ENCODE peak calls at places on chromosomes 13 and 19, in seven cellular contexts. D is fibroblast of mammary gland, K is islet precursor cell, F is psoas muscle, T is T-helper 1 cell, G is frontal cortex, P is coronary artery. V is an unnamed sample.

GRCh38 chr13:72651196-72651595 is 76.2 kb downstream of the MZT1 start:
- DNase-seq in D (peak; percentile 0), K (no peak), F (no peak), T (no peak), G (peak; percentile 6), P (no peak), V (no peak)

GRCh38 chr19:13839193-13839937 is 37.6 kb upstream of the NANOS3 start:
- DNase-seq in D (peak; percentile 78), K (peak; percentile 78), F (peak; percentile 96), T (peak; percentile 73), G (peak; percentile 73), P (peak; percentile 97), V (peak; percentile 80)

GRCh38 chr19:2616741-2617392 is 85.6 kb downstream of the GNG7 start:
- DNase-seq in D (no peak), K (no peak), F (no peak), T (no peak), G (no peak), P (no peak), V (no peak)

GRCh38 chr19:13077233-13077632 is 25.4 kb downstream of the LYL1 start:
- DNase-seq in D (no peak), K (no peak), F (no peak), T (no peak), G (no peak), P (no peak), V (no peak)

GRCh38 chr13:36915106-36915505 is 4.9 kb downstream of the SMAD9 start:
- DNase-seq in D (no peak), K (no peak), F (no peak), T (no peak), G (no peak), P (no peak), V (no peak)

GRCh38 chr13:101116381-101116780 is 299.9 kb downstream of the NALCN start:
- DNase-seq in D (no peak), K (no peak), F (no peak), T (no peak), G (no peak), P (no peak), V (no peak)

GRCh38 chr19:778910-779653 is 18.2 kb upstream of the PTBP1 start:
- DNase-seq in D (peak; percentile 96), K (peak; percentile 83), F (peak; percentile 78), T (no peak), G (no peak), P (no peak), V (no peak)

GRCh38 chr19:40553885-40554857 is 22.5 kb upstream of the SHKBP1 start:
- DNase-seq in D (no peak), K (no peak), F (no peak), T (no peak), G (no peak), P (no peak), V (no peak)

GRCh38 chr13:99431927-99432636 is 69.2 kb upstream of the TM9SF2 start:
- DNase-seq in D (no peak), K (peak; percentile 43), F (no peak), T (no peak), G (no peak), P (peak; percentile 66), V (peak; percentile 17)

GRCh38 chr13:76868451-76868850 is 17.8 kb downstream of the KCTD12 start:
- DNase-seq in D (no peak), K (no peak), F (no peak), T (no peak), G (no peak), P (no peak), V (no peak)

GRCh38 chr13:100506600-100507422 is 81.8 kb downstream of the GGACT start:
- DNase-seq in D (peak; percentile 10), K (no peak), F (no peak), T (no peak), G (no peak), P (no peak), V (no peak)

GRCh38 chr13:97975851-97976550 is 22.5 kb downstream of the IPO5 start:
- DNase-seq in D (peak; percentile 75), K (peak; percentile 96), F (no peak), T (peak; percentile 85), G (peak; percentile 96), P (peak; percentile 92), V (peak; percentile 89)

GRCh38 chr13:23428183-23428528 is 5.3 kb downstream of the SACS start:
- DNase-seq in D (peak; percentile 63), K (no peak), F (no peak), T (no peak), G (no peak), P (no peak), V (no peak)

GRCh38 chr19:10289167-10289835 is 451 bp upstream of the ICAM5 start:
- DNase-seq in D (peak; percentile 32), K (no peak), F (peak; percentile 60), T (no peak), G (no peak), P (no peak), V (peak; percentile 67)

GRCh38 chr19:12695997-12696365 is 450 bp downstream of the FBXW9 start:
- DNase-seq in D (no peak), K (peak; percentile 46), F (no peak), T (no peak), G (no peak), P (no peak), V (no peak)